ENCODE peak calls at places on chromosomes 11 and 22, in eight cellular contexts. One of them, this sample, is unnamed.

GRCh38 chr11:92048415-92048814 is 176.2 kb upstream of the FAT3 start:
- DNase-seq in amygdala: no peak
- DNase-seq in stimulated activated naive CD8-positive, alpha-beta T cell treated with anti-CD3 and anti-CD28 coated beads, Interleukin-15, amount 100 ng/mL, for 72 hours: no peak
- DNase-seq in MM.1S: no peak
- DNase-seq in memory B cell: no peak
- DNase-seq in cardiac septum: no peak
- DNase-seq in mesothelial cell of epicardium: peak; percentile 41
- DNase-seq in HS-5: no peak
- DNase-seq in this sample: peak; percentile 12

GRCh38 chr11:34345012-34345804 is 12.6 kb downstream of the ABTB2 start:
- DNase-seq in amygdala: no peak
- DNase-seq in stimulated activated naive CD8-positive, alpha-beta T cell treated with anti-CD3 and anti-CD28 coated beads, Interleukin-15, amount 100 ng/mL, for 72 hours: no peak
- DNase-seq in MM.1S: no peak
- DNase-seq in memory B cell: no peak
- DNase-seq in cardiac septum: no peak
- DNase-seq in mesothelial cell of epicardium: no peak
- DNase-seq in HS-5: peak; percentile 94
- DNase-seq in this sample: peak; percentile 90

GRCh38 chr11:30855383-30856006 is 269.3 kb upstream of the MPPED2 start:
- DNase-seq in amygdala: no peak
- DNase-seq in stimulated activated naive CD8-positive, alpha-beta T cell treated with anti-CD3 and anti-CD28 coated beads, Interleukin-15, amount 100 ng/mL, for 72 hours: no peak
- DNase-seq in MM.1S: peak; percentile 11
- DNase-seq in memory B cell: no peak
- DNase-seq in cardiac septum: no peak
- DNase-seq in mesothelial cell of epicardium: no peak
- DNase-seq in HS-5: peak; percentile 8
- DNase-seq in this sample: no peak

GRCh38 chr11:111378773-111379499 is at the start of gene POU2AF1:
- DNase-seq in amygdala: no peak
- DNase-seq in stimulated activated naive CD8-positive, alpha-beta T cell treated with anti-CD3 and anti-CD28 coated beads, Interleukin-15, amount 100 ng/mL, for 72 hours: peak; percentile 78
- DNase-seq in MM.1S: peak; percentile 90
- DNase-seq in memory B cell: peak; percentile 81
- DNase-seq in cardiac septum: no peak
- DNase-seq in mesothelial cell of epicardium: no peak
- DNase-seq in HS-5: no peak
- DNase-seq in this sample: no peak

GRCh38 chr22:33321466-33321865 is 263.3 kb upstream of the SYN3 start:
- DNase-seq in amygdala: no peak
- DNase-seq in stimulated activated naive CD8-positive, alpha-beta T cell treated with anti-CD3 and anti-CD28 coated beads, Interleukin-15, amount 100 ng/mL, for 72 hours: no peak
- DNase-seq in MM.1S: no peak
- DNase-seq in memory B cell: no peak
- DNase-seq in cardiac septum: no peak
- DNase-seq in mesothelial cell of epicardium: no peak
- DNase-seq in HS-5: no peak
- DNase-seq in this sample: no peak

GRCh38 chr11:59267196-59267595 is 54.5 kb upstream of the MPEG1 start:
- DNase-seq in amygdala: no peak
- DNase-seq in stimulated activated naive CD8-positive, alpha-beta T cell treated with anti-CD3 and anti-CD28 coated beads, Interleukin-15, amount 100 ng/mL, for 72 hours: no peak
- DNase-seq in MM.1S: no peak
- DNase-seq in memory B cell: no peak
- DNase-seq in cardiac septum: no peak
- DNase-seq in mesothelial cell of epicardium: no peak
- DNase-seq in HS-5: no peak
- DNase-seq in this sample: no peak

GRCh38 chr11:110929129-110929528 is 216.9 kb upstream of the ARHGAP20 start:
- DNase-seq in amygdala: no peak
- DNase-seq in stimulated activated naive CD8-positive, alpha-beta T cell treated with anti-CD3 and anti-CD28 coated beads, Interleukin-15, amount 100 ng/mL, for 72 hours: no peak
- DNase-seq in MM.1S: no peak
- DNase-seq in memory B cell: no peak
- DNase-seq in cardiac septum: no peak
- DNase-seq in mesothelial cell of epicardium: no peak
- DNase-seq in HS-5: no peak
- DNase-seq in this sample: no peak

GRCh38 chr22:44697423-44698179 is 4.4 kb upstream of the PRR5 start:
- DNase-seq in amygdala: peak; percentile 76
- DNase-seq in stimulated activated naive CD8-positive, alpha-beta T cell treated with anti-CD3 and anti-CD28 coated beads, Interleukin-15, amount 100 ng/mL, for 72 hours: peak; percentile 87
- DNase-seq in MM.1S: peak; percentile 62
- DNase-seq in memory B cell: peak; percentile 90
- DNase-seq in cardiac septum: peak; percentile 87
- DNase-seq in mesothelial cell of epicardium: peak; percentile 86
- DNase-seq in HS-5: peak; percentile 36
- DNase-seq in this sample: peak; percentile 64

GRCh38 chr11:28566643-28567042 is 458.5 kb downstream of the METTL15 start:
- DNase-seq in amygdala: peak; percentile 12
- DNase-seq in stimulated activated naive CD8-positive, alpha-beta T cell treated with anti-CD3 and anti-CD28 coated beads, Interleukin-15, amount 100 ng/mL, for 72 hours: no peak
- DNase-seq in MM.1S: no peak
- DNase-seq in memory B cell: no peak
- DNase-seq in cardiac septum: peak; percentile 84
- DNase-seq in mesothelial cell of epicardium: peak; percentile 54
- DNase-seq in HS-5: peak; percentile 43
- DNase-seq in this sample: peak; percentile 90

GRCh38 chr22:49203091-49203862 is 624.4 kb downstream of the BRD1 start:
- DNase-seq in amygdala: no peak
- DNase-seq in stimulated activated naive CD8-positive, alpha-beta T cell treated with anti-CD3 and anti-CD28 coated beads, Interleukin-15, amount 100 ng/mL, for 72 hours: no peak
- DNase-seq in MM.1S: no peak
- DNase-seq in memory B cell: no peak
- DNase-seq in cardiac septum: no peak
- DNase-seq in mesothelial cell of epicardium: peak; percentile 28
- DNase-seq in HS-5: no peak
- DNase-seq in this sample: no peak

GRCh38 chr11:122765487-122766131 is 72.7 kb upstream of the CRTAM start:
- DNase-seq in amygdala: no peak
- DNase-seq in stimulated activated naive CD8-positive, alpha-beta T cell treated with anti-CD3 and anti-CD28 coated beads, Interleukin-15, amount 100 ng/mL, for 72 hours: no peak
- DNase-seq in MM.1S: no peak
- DNase-seq in memory B cell: no peak
- DNase-seq in cardiac septum: no peak
- DNase-seq in mesothelial cell of epicardium: no peak
- DNase-seq in HS-5: no peak
- DNase-seq in this sample: no peak

This sample was measured in A549.